ENCODE peak calls at places on chromosome 16, in four cellular contexts. W is cardiac muscle cell, G is transverse colon, I is Karpas-422. J is an unnamed sample.
A peak's percentile ranks its signal among the peaks of the same experiment; 100 is the strongest.

GRCh38 chr16:14196011-14196410 is 124.9 kb downstream of the MRTFB start:
- DNase-seq in W (peak; percentile 72), G (no peak), I (no peak), J (no peak)

GRCh38 chr16:12462690-12463646 is 340.7 kb downstream of the CPPED1 start:
- DNase-seq in W (peak; percentile 63), G (no peak), I (no peak), J (no peak)

GRCh38 chr16:88903267-88903666 is 36.8 kb upstream of the PABPN1L start:
- DNase-seq in W (no peak), G (no peak), I (no peak), J (no peak)

GRCh38 chr16:1137604-1138003 is 15.3 kb upstream of the CACNA1H start:
- DNase-seq in W (no peak), G (no peak), I (no peak), J (no peak)

GRCh38 chr16:31327675-31328225 is 27.2 kb upstream of the ITGAX start:
- DNase-seq in W (no peak), G (no peak), I (no peak), J (no peak)

GRCh38 chr16:4313563-4314531 is 2.0 kb upstream of the GLIS2 start:
- DNase-seq in W (peak; percentile 66), G (peak; percentile 50), I (peak; percentile 86), J (no peak)

GRCh38 chr16:89006036-89006752 is 29.2 kb upstream of the CBFA2T3 start:
- DNase-seq in W (no peak), G (no peak), I (no peak), J (no peak)

GRCh38 chr16:55842369-55843104 is 9.6 kb upstream of the CES1 start:
- DNase-seq in W (peak; percentile 63), G (no peak), I (peak; percentile 76), J (no peak)

GRCh38 chr16:75254359-75254837 is 3.0 kb upstream of the BCAR1 start:
- DNase-seq in W (peak; percentile 63), G (peak; percentile 41), I (peak; percentile 54), J (peak; percentile 24)

GRCh38 chr16:10749680-10750035 is 6.0 kb downstream of the NUBP1 start:
- DNase-seq in W (no peak), G (no peak), I (no peak), J (no peak)

GRCh38 chr16:4988647-4989046 is 30.5 kb downstream of the SEC14L5 start:
- DNase-seq in W (no peak), G (no peak), I (no peak), J (no peak)

GRCh38 chr16:35506018-35506897 is 2046.8 kb downstream of the TP53TG3F start:
- DNase-seq in W (no peak), G (no peak), I (no peak), J (no peak)

GRCh38 chr16:86951041-86951822 is 366.0 kb downstream of the C16orf95 start:
- DNase-seq in W (no peak), G (no peak), I (no peak), J (no peak)

GRCh38 chr16:84548508-84548907 is 44.0 kb upstream of the MEAK7 start:
- DNase-seq in W (no peak), G (no peak), I (no peak), J (no peak)

GRCh38 chr16:78045865-78046581 is 23.7 kb downstream of the CLEC3A start:
- DNase-seq in W (peak; percentile 68), G (peak; percentile 41), I (no peak), J (peak; percentile 55)

GRCh38 chr16:46970089-46970488 is 3.4 kb downstream of the DNAJA2 start:
- DNase-seq in W (no peak), G (no peak), I (no peak), J (peak; percentile 51)

GRCh38 chr16:3787924-3788661 is 70.8 kb upstream of the TRAP1 start:
- DNase-seq in W (no peak), G (no peak), I (no peak), J (no peak)

GRCh38 chr16:14562691-14563491 is 67.2 kb downstream of the PARN start:
- DNase-seq in W (peak; percentile 63), G (peak; percentile 41), I (no peak), J (no peak)

GRCh38 chr16:80100846-80101451 is 439.8 kb upstream of the DYNLRB2 start:
- DNase-seq in W (no peak), G (no peak), I (no peak), J (no peak)

GRCh38 chr16:48734220-48734619 is 124.2 kb upstream of the N4BP1 start:
- DNase-seq in W (no peak), G (no peak), I (no peak), J (no peak)

GRCh38 chr16:27242398-27242797 is 26.2 kb downstream of the NSMCE1 start:
- DNase-seq in W (no peak), G (no peak), I (no peak), J (no peak)

GRCh38 chr16:53041196-53041977 is 11.3 kb downstream of the CHD9NB start:
- DNase-seq in W (peak; percentile 90), G (peak; percentile 33), I (peak; percentile 36), J (peak; percentile 90)

GRCh38 chr16:695355-696089 is 5.3 kb upstream of the WDR24 start:
- DNase-seq in W (no peak), G (peak; percentile 91), I (peak; percentile 87), J (no peak)

GRCh38 chr16:51641191-51641765 is 490.2 kb upstream of the SALL1 start:
- DNase-seq in W (no peak), G (no peak), I (no peak), J (no peak)

GRCh38 chr16:79691001-79691400 is 90.5 kb upstream of the MAF start:
- DNase-seq in W (no peak), G (no peak), I (no peak), J (no peak)

DNA sequence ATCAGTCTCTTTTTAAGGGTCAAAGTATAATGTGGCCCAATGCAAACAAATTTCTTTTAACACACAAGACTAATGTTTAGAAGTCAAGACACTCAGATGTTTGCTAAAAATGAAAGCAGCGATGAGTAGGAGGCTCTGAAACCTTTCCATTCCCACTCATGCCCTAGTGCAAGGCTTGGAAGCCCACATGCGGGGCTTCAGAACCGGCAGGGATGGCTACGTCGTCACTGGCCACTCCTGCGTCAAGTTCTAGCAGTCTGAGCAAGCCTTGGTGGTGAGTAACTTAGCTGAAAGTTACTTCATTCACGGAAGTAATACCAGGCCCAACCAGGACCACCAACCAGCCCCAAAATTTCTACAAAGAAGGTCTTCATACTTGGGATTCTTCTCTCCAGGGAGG is 14.8 kb upstream of the TMED6 start:
- DNase-seq in W (no peak), G (no peak), I (no peak), J (no peak)
- H3K36me3 ChIP-seq in W (peaks cover 63% of the 10 kb centered on the region), G (peaks cover 61% of the 10 kb centered on the region), I (peaks cover 48% of the 10 kb centered on the region), J (peaks cover 66% of the 10 kb centered on the region)

GRCh38 chr16:17411263-17411662 is 59.5 kb downstream of the XYLT1 start:
- DNase-seq in W (no peak), G (no peak), I (no peak), J (no peak)

GRCh38 chr16:17414421-17414820 is 56.3 kb downstream of the XYLT1 start:
- DNase-seq in W (no peak), G (peak; percentile 14), I (peak; percentile 59), J (no peak)

GRCh38 chr16:17414916-17415315 is 55.8 kb downstream of the XYLT1 start:
- DNase-seq in W (no peak), G (no peak), I (no peak), J (no peak)

GRCh38 chr16:17412221-17412620 is 58.5 kb downstream of the XYLT1 start:
- DNase-seq in W (no peak), G (no peak), I (no peak), J (no peak)

GRCh38 chr16:17413508-17413907 is 57.3 kb downstream of the XYLT1 start:
- DNase-seq in W (no peak), G (no peak), I (no peak), J (no peak)
- H3K36me3 ChIP-seq in W (no peaks in the 10 kb centered on the region), G (no peaks in the 10 kb centered on the region), I (no peaks in the 10 kb centered on the region), J (no peaks in the 10 kb centered on the region)

GRCh38 chr16:71515026-71515425 is 11.2 kb upstream of the CHST4 start:
- DNase-seq in W (no peak), G (peak; percentile 51), I (no peak), J (no peak)

GRCh38 chr16:71513302-71513701 is 12.9 kb upstream of the CHST4 start:
- DNase-seq in W (no peak), G (no peak), I (no peak), J (no peak)

GRCh38 chr16:71514476-71514875 is 11.8 kb upstream of the CHST4 start:
- DNase-seq in W (no peak), G (no peak), I (no peak), J (no peak)
- H3K36me3 ChIP-seq in W (no peaks in the 10 kb centered on the region), G (no peaks in the 10 kb centered on the region), I (no peaks in the 10 kb centered on the region), J (no peaks in the 10 kb centered on the region)

DNA sequence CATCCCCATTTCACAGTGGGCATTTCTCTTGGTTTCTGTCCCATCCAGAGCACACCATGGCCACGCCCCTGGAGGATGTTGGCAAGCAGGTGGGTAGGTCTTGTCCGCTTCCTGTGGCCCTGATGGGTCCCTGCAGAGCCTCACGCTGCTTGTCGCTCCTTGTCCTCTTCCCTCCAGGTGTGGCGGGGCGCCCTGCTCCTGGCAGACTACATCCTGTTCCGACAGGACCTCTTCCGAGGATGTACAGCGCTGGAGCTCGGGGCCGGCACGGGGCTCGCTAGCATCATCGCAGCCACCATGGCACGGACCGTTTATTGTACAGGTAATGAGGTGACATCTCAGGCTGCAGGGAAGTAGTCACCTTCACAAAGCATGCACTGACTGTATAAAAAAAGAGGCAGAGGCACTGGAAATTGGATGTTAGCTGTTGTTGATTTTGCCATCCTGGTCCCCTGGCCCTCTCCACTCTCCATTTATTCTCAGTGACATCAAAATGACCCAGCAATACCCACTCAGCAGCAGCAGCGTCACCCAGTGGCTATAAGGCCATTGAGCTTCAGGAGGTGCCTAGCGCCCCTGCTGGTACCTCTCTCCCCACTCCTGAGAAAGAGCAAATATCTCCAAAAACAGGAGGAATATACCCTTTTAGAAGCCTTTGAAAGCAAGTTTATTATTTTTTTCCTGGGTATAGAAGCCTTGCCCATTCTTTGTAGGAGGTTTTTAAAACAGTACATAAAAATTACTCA is 13.7 kb downstream of the METTL22 start:
- DNase-seq in W (peak; percentile 46), G (no peak), I (peak; percentile 84), J (no peak)
- H3K36me3 ChIP-seq in W (peaks cover 54% of the 10 kb centered on the region), G (peaks cover 42% of the 10 kb centered on the region), I (peaks cover 20% of the 10 kb centered on the region), J (peaks cover 4% of the 10 kb centered on the region)

GRCh38 chr16:67141391-67141790 is 9.4 kb downstream of the B3GNT9 start:
- DNase-seq in W (no peak), G (no peak), I (no peak), J (no peak)
- H3K36me3 ChIP-seq in W (peaks cover 26% of the 10 kb centered on the region), G (peaks cover 63% of the 10 kb centered on the region), I (peaks cover 13% of the 10 kb centered on the region), J (no peaks in the 10 kb centered on the region)

DNA sequence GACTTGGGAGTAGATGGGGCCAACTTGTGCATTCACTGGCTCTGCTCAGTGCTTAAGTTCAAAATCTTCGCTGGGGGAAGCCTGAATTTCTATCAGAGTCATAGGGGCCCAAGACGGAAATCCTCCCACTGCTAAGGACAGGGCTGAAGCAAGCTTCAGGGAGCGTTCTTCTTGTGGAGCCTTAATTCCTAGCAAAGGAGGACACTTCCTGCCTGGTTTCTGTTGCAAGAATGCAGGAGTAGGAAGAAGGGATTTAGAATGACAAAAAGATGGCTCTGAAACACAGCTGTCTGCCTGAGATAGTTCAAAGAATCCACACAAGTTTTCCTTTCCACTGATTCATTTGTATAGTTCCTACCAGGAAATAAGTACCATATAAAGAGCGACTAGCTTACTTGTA is 26.4 kb downstream of the PSME3IP1 start:
- DNase-seq in W (no peak), G (no peak), I (no peak), J (no peak)
- H3K36me3 ChIP-seq in W (peaks cover 25% of the 10 kb centered on the region), G (peaks cover 29% of the 10 kb centered on the region), I (peaks cover 63% of the 10 kb centered on the region), J (no peaks in the 10 kb centered on the region)

J was measured in heart right ventricle.